ENCODE peak calls at places on chromosomes 13 and 19, in four cellular contexts. M is IMR-90, N is K562, H is H1. I is an unnamed sample.

GRCh38 chr13:99459101-99459500 is 42.2 kb upstream of the TM9SF2 start:
- DNase-seq in N (peak), H (no peak), M (no peak), I (no peak)

GRCh38 chr13:30194906-30195305 is 112.4 kb downstream of the KATNAL1 start:
- DNase-seq in N (no peak), M (no peak), H (no peak), I (no peak)

GRCh38 chr19:2424686-2425621 is 2.4 kb downstream of the TIMM13 start:
- DNase-seq in M (peak), H (peak), N (no peak), I (peak)

GRCh38 chr13:21054313-21054712 is 7.1 kb downstream of the LATS2 start:
- DNase-seq in M (no peak), H (no peak), N (no peak), I (no peak)

GRCh38 chr19:17779281-17779930 is 15.5 kb upstream of the B3GNT3 start:
- DNase-seq in H (peak), M (peak), N (peak), I (peak)

GRCh38 chr19:34232566-34233481 is 21.5 kb upstream of the GARRE1 start:
- DNase-seq in M (peak), H (no peak), N (peak), I (no peak)

GRCh38 chr19:17680235-17680722 is 7.9 kb downstream of the UNC13A start:
- DNase-seq in M (peak), H (no peak), N (peak), I (no peak)

GRCh38 chr19:48818234-48818823 is 7.5 kb upstream of the BCAT2 start:
- DNase-seq in N (no peak), M (no peak), H (no peak), I (no peak)

GRCh38 chr13:111216166-111216960 is 101.3 kb downstream of the ARHGEF7 start:
- DNase-seq in N (no peak), H (no peak), M (peak), I (peak)

GRCh38 chr19:44626067-44626624 is 12.8 kb downstream of the IGSF23 start:
- DNase-seq in H (no peak), M (peak), N (no peak), I (no peak)

GRCh38 chr13:23956106-23956505 is 58.8 kb upstream of the C1QTNF9B start:
- DNase-seq in M (peak), N (no peak), H (no peak), I (no peak)

GRCh38 chr13:32222046-32222676 is 93.0 kb downstream of the ZAR1L start:
- DNase-seq in N (no peak), M (no peak), H (no peak), I (no peak)

GRCh38 chr13:75635101-75635620 is 969 bp upstream of the LMO7 start:
- DNase-seq in N (no peak), H (no peak), M (no peak), I (no peak)

GRCh38 chr19:55353803-55354697 is 469 bp downstream of the COX6B2 start:
- DNase-seq in M (peak), N (peak), H (no peak), I (peak)

GRCh38 chr19:1430201-1430621 is 8.0 kb upstream of the RPS15 start:
- DNase-seq in M (no peak), N (no peak), H (no peak), I (no peak)

GRCh38 chr13:31768351-31768750 is 29.0 kb downstream of the RXFP2 start:
- DNase-seq in H (no peak), N (no peak), M (no peak), I (no peak)

GRCh38 chr13:114068723-114069322 is 63.6 kb downstream of the RASA3 start:
- DNase-seq in M (peak), N (no peak), H (no peak), I (no peak)
- TF ChIP-seq USF2 in M (no peak), N (no peak), H (no peak), I (no peak)

GRCh38 chr13:46171739-46172138 is 10.2 kb downstream of the LCP1 start:
- DNase-seq in H (no peak), M (no peak), N (no peak), I (no peak)
- H3K9ac ChIP-seq in H (no peak), M (no peak), N (no peak), I (no peak)

GRCh38 chr13:38395505-38395803 is 45.8 kb downstream of the UFM1 start:
- DNase-seq in H (no peak), N (no peak), M (no peak), I (no peak)

GRCh38 chr13:38398810-38399493 is 49.3 kb downstream of the UFM1 start:
- DNase-seq in N (no peak), H (no peak), M (peak), I (no peak)

GRCh38 chr13:38401276-38401675 is 51.6 kb downstream of the UFM1 start:
- DNase-seq in N (no peak), H (no peak), M (no peak), I (no peak)

GRCh38 chr13:38394777-38395504 is 45.3 kb downstream of the UFM1 start:
- DNase-seq in M (no peak), N (no peak), H (no peak), I (no peak)

GRCh38 chr13:38399540-38399939 is 49.9 kb downstream of the UFM1 start:
- DNase-seq in M (no peak), N (no peak), H (no peak), I (no peak)
- TF ChIP-seq USF2 in M (no peak), N (no peak), H (no peak), I (no peak)

DNA sequence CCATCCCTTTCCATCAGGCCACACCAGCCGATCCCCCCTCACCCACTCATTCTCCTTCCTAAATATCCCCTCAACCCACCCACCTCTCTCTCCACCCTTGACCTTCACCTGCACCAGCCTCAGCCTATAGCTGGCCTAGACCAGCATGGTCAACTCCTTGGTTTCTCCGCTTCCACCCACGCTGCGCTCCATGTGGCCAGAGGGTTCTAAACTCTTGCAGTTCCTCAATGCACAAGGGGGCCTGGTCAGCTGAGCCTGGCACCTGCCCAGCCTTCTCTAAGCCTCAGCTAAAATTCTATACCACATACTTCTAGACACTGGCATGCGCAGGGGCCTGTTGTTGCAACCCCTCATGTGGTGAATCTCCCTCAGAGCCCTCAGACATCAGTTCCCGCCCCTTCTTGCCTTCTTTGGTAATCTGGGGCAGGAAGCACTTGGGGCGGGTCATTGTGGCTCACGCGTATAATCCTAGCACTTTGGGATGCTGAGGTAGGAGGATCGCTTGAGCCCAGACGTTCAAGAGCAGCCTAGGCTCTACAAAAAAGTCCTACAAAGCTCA is 19.7 kb upstream of the LDLR start:
- DNase-seq in N (no peak), H (no peak), M (no peak), I (no peak)
- H3K9ac ChIP-seq in N (peak), H (no peak), M (no peak), I (no peak)

DNA sequence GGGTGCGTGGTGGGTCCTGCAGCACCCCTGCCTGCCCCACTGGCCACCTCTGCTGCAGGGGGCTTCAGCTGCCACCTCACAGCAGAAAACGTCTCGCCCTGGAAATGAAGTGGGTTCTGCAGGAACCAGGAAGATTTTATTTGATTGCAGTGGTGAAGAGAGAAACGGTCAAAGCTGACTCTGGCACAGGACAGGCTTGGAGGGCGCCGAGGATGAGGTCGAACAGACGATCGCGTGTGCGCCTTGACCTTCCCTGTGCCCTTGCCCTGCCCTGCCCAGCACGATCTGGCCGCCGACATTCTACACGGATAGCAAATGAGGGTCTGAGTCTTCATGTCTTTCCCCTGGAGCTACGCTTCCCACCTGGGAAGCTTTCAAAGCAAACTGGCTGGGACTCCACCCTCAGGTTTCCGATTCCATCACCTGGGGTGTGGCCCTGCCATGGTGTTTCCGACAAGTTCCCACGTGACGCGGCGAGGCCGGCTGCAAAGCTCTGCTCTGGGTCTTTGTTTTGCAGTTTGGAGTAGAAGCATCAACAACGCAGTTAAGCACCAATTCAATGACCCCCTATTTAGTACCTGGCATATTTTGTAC is 50.3 kb upstream of the TUBGCP3 start:
- DNase-seq in H (no peak), N (no peak), M (no peak), I (no peak)
- TF ChIP-seq USF2 in H (no peak), N (peak), M (no peak), I (no peak)

DNA sequence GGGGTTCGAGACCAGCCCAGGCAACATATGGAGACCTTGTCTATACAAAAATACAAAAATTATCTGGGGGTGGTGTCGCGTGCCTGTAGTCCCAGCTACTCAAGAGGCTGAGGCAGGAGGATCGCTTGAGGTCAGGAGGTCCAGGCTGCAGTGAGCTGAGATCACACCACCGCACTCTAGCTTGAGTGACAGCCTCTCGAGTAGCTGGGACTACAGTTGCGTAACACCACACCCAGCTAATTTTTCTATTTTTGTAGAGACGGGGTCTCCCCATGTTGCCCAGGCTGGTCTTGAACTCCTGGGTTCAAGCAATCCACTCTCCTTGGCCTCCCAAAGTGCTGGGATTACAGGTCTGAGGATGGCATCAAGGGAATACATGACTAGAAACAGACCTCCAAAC is 30.8 kb upstream of the MUC16 start:
- DNase-seq in M (no peak), N (no peak), H (no peak), I (no peak)
- H3K9ac ChIP-seq in M (no peak), N (no peak), H (no peak), I (no peak)

I was measured in SK-N-SH.